ENCODE peak calls at places on chromosomes 2 and 18, in six cellular contexts. O is CD8-positive, alpha-beta T cell; N is endothelial cell of umbilical vein; W is neural progenitor cell; S is IMR-90; X is transverse colon. D is an unnamed sample. For H3K27me3 and H3K36me3, the result is how much of the 10 kb centered on the place peaks cover.

GRCh38 chr2:142750858-142751257 is 126.6 kb upstream of the KYNU start:
- DNase-seq in O (no peak), W (no peak), X (no peak), S (no peak), N (no peak), D (no peak)

GRCh38 chr18:9852266-9853081 is 33.3 kb upstream of the TXNDC2 start:
- DNase-seq in X (no peak), O (no peak), W (no peak), S (no peak), N (no peak), D (no peak)

GRCh38 chr18:44696892-44697291 is 16.2 kb downstream of the SETBP1 start:
- DNase-seq in S (no peak), N (no peak), X (peak), W (peak), O (no peak), D (no peak)

GRCh38 chr2:237920673-237921072 is 46.1 kb upstream of the UBE2F start:
- DNase-seq in S (peak), N (no peak), X (no peak), W (no peak), O (no peak), D (no peak)

GRCh38 chr18:51137051-51137729 is 60.3 kb downstream of the MEX3C start:
- DNase-seq in N (no peak), O (peak), W (no peak), S (no peak), X (no peak), D (no peak)

GRCh38 chr2:231680992-231681852 is 27.1 kb upstream of the PTMA start:
- DNase-seq in W (peak), O (no peak), S (peak), N (peak), X (peak), D (peak)

GRCh38 chr2:26711457-26712155 is 19.1 kb downstream of the KCNK3 start:
- DNase-seq in X (peak), W (no peak), O (no peak), N (no peak), S (no peak), D (no peak)

GRCh38 chr2:160175169-160176130 is 24.6 kb downstream of the ITGB6 start:
- DNase-seq in X (no peak), S (no peak), O (no peak), W (no peak), N (no peak), D (no peak)

GRCh38 chr18:22694954-22695353 is 238.2 kb upstream of the RBBP8 start:
- DNase-seq in O (no peak), S (peak), W (no peak), N (no peak), X (no peak), D (no peak)

GRCh38 chr2:99938250-99938649 is 204.1 kb downstream of the AFF3 start:
- DNase-seq in O (no peak), S (no peak), W (no peak), N (no peak), X (no peak), D (no peak)

GRCh38 chr2:99939135-99939534 is 203.3 kb downstream of the AFF3 start:
- DNase-seq in W (no peak), S (no peak), N (no peak), X (no peak), O (no peak), D (no peak)

GRCh38 chr2:99942948-99943347 is 199.4 kb downstream of the AFF3 start:
- DNase-seq in S (no peak), O (no peak), N (no peak), X (no peak), W (no peak), D (no peak)

GRCh38 chr2:99944019-99944418 is 198.4 kb downstream of the AFF3 start:
- DNase-seq in N (no peak), W (no peak), S (no peak), O (no peak), X (no peak), D (no peak)

DNA sequence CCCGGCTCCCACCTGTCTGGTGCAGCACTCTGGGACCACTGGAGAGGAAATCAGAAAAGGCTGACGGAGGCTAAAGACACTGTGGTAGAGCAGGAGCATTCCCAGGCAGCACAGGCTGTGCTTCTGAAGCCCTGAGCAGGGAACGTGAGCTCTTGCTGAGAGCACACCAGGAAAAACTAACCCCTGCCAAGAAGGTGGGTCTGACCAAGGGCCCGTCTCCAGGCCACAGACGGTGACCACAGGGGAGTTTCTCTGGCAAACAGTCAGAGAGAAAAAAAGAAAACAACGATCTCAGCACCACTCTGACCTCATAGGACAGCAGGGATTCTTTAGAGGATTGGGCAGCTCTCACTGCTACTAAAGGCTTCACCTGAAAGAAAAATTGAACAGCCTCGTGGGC is 201.4 kb downstream of the AFF3 start:
- DNase-seq in N (no peak), X (no peak), S (peak), O (no peak), W (no peak), D (no peak)
- H3K27me3 ChIP-seq in N (under half), X (under half), S (under half), O (under half), W (under half), D (under half)

GRCh38 chr2:224925822-224926124 is 116.5 kb downstream of the DOCK10 start:
- DNase-seq in X (no peak), S (peak), N (no peak), O (no peak), W (no peak), D (no peak)
- H3K36me3 ChIP-seq in X (under half), S (under half), N (under half), O (under half), W (under half), D (under half)

GRCh38 chr2:66577331-66578041 is 142.6 kb downstream of the MEIS1 start:
- DNase-seq in S (peak), W (peak), X (no peak), O (no peak), N (no peak), D (no peak)
- H3K27me3 ChIP-seq in S (under half), W (half or more), X (half or more), O (under half), N (half or more), D (under half)

GRCh38 chr2:37281916-37282315 is 42.7 kb downstream of the PRKD3 start:
- DNase-seq in S (no peak), W (no peak), O (no peak), X (no peak), N (no peak), D (no peak)

GRCh38 chr2:37284386-37284785 is 40.2 kb downstream of the PRKD3 start:
- DNase-seq in O (no peak), W (no peak), S (peak), X (no peak), N (no peak), D (no peak)

GRCh38 chr2:37287966-37288365 is 36.7 kb downstream of the PRKD3 start:
- DNase-seq in N (no peak), S (no peak), W (peak), X (no peak), O (no peak), D (peak)

GRCh38 chr2:37282746-37283145 is 41.9 kb downstream of the PRKD3 start:
- DNase-seq in O (no peak), W (no peak), N (no peak), X (no peak), S (peak), D (no peak)

GRCh38 chr2:37283207-37283606 is 41.4 kb downstream of the PRKD3 start:
- DNase-seq in S (peak), O (no peak), X (no peak), N (peak), W (no peak), D (no peak)
- H3K36me3 ChIP-seq in S (under half), O (under half), X (under half), N (under half), W (under half), D (half or more)

GRCh38 chr2:11674983-11675382 is 5.0 kb upstream of the NTSR2 start:
- DNase-seq in W (no peak), X (no peak), N (no peak), S (no peak), O (no peak), D (no peak)

GRCh38 chr2:11675423-11676112 is 5.6 kb upstream of the NTSR2 start:
- DNase-seq in W (no peak), S (no peak), O (no peak), X (no peak), N (no peak), D (no peak)

GRCh38 chr2:11678306-11678960 is 8.4 kb upstream of the NTSR2 start:
- DNase-seq in X (no peak), O (no peak), N (no peak), S (no peak), W (no peak), D (no peak)

GRCh38 chr2:11677146-11678055 is 7.4 kb upstream of the NTSR2 start:
- DNase-seq in W (peak), O (no peak), N (no peak), X (no peak), S (no peak), D (no peak)

DNA sequence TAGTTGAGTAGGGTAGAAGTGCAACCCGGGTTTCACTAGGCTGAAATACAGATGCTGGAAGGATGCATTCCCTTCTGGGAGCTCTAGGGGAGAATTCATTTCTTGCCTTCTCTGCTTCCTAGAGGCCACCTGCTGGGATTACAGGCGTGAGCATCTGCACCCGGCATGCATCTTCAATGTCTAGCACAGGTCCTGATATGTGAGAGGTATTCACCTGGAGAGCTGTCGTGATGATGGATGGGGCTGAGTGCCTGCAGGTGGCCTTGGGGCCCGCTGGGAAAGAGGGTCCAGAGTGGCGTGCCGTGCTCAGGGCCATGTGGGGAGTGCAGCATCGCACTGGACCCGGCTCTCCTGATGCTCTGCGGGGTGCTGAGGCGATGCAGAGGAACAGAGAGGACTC is 6.6 kb upstream of the NTSR2 start:
- DNase-seq in N (no peak), S (no peak), X (no peak), W (no peak), O (no peak), D (no peak)
- H3K27me3 ChIP-seq in N (under half), S (under half), X (under half), W (under half), O (under half), D (under half)

D was measured in BE2C.